ENCODE peak calls at places on chromosomes 5 and 9, in six cellular contexts. H, V, G, P, D and B are unnamed samples.

GRCh38 chr9:121889990-121890563 is 203.0 kb downstream of the TTLL11 start:
- DNase-seq in H (no peak), D (peak; percentile 34), P (no peak), V (no peak), G (no peak), B (no peak)

GRCh38 chr9:86098793-86099694 is at the start of gene GOLM1:
- DNase-seq in V (peak; percentile 46), D (peak; percentile 55), H (peak; percentile 73), P (peak; percentile 63), G (peak; percentile 69), B (peak; percentile 68)

GRCh38 chr9:115038138-115038537 is 79.8 kb downstream of the TNC start:
- DNase-seq in H (peak; percentile 87), P (no peak), D (no peak), G (no peak), V (no peak), B (no peak)

GRCh38 chr5:152623951-152624350 is 218.9 kb upstream of the NMUR2 start:
- DNase-seq in G (no peak), P (no peak), V (no peak), D (no peak), H (no peak), B (no peak)

GRCh38 chr5:181087309-181087708 is 43.7 kb downstream of the OR2V1 start:
- DNase-seq in V (no peak), D (no peak), P (no peak), H (no peak), G (no peak), B (no peak)

GRCh38 chr5:74282495-74282894 is 358.0 kb downstream of the ENC1 start:
- DNase-seq in H (no peak), D (no peak), G (no peak), P (no peak), V (no peak), B (no peak)

GRCh38 chr5:32678472-32678871 is 32.6 kb upstream of the NPR3 start:
- DNase-seq in V (no peak), D (no peak), H (no peak), P (no peak), G (no peak), B (no peak)

GRCh38 chr5:36932056-36932455 is 55.5 kb downstream of the NIPBL start:
- DNase-seq in H (no peak), P (no peak), D (no peak), G (no peak), V (no peak), B (no peak)

GRCh38 chr5:1104327-1105006 is 7.4 kb downstream of the SLC12A7 start:
- DNase-seq in V (no peak), P (no peak), D (no peak), G (no peak), H (no peak), B (no peak)

GRCh38 chr9:19028835-19029451 is 4.1 kb downstream of the SAXO1 start:
- DNase-seq in D (peak; percentile 47), V (no peak), G (peak; percentile 42), P (peak; percentile 66), H (no peak), B (no peak)

GRCh38 chr9:36123511-36123910 is 13.0 kb upstream of the GLIPR2 start:
- DNase-seq in G (no peak), V (no peak), D (no peak), H (no peak), P (no peak), B (no peak)

GRCh38 chr5:17219006-17219422 is 1.6 kb downstream of the BASP1 start:
- DNase-seq in H (no peak), V (no peak), G (no peak), D (no peak), P (peak; percentile 61), B (no peak)

GRCh38 chr5:87120518-87121314 is 147.0 kb upstream of the RASA1 start:
- DNase-seq in H (no peak), P (peak; percentile 24), V (no peak), G (peak; percentile 74), D (no peak), B (no peak)

GRCh38 chr5:131795879-131796792 is 681 bp downstream of the FNIP1 start:
- DNase-seq in G (peak; percentile 49), P (peak; percentile 39), D (peak; percentile 90), H (peak; percentile 91), V (peak; percentile 79), B (peak; percentile 57)

GRCh38 chr5:175096469-175097185 is 347.4 kb downstream of the DRD1 start:
- DNase-seq in D (no peak), G (no peak), H (no peak), V (no peak), P (no peak), B (no peak)

GRCh38 chr9:34550681-34551270 is 28.0 kb upstream of the ENHO start:
- DNase-seq in G (no peak), D (no peak), P (no peak), H (peak; percentile 45), V (no peak), B (no peak)

GRCh38 chr5:64883912-64884311 is 115.2 kb downstream of the CWC27 start:
- DNase-seq in H (no peak), G (no peak), V (no peak), P (no peak), D (no peak), B (no peak)

GRCh38 chr9:89461302-89461701 is 36.6 kb downstream of the SEMA4D start:
- DNase-seq in D (no peak), G (no peak), V (no peak), H (no peak), P (no peak), B (no peak)

GRCh38 chr5:5685737-5686136 is 263.3 kb downstream of the ICE1 start:
- DNase-seq in H (no peak), D (no peak), V (no peak), G (no peak), P (no peak), B (no peak)

GRCh38 chr9:128073260-128073886 is 5.3 kb downstream of the SLC25A25 start:
- DNase-seq in G (no peak), P (no peak), H (no peak), V (no peak), D (no peak), B (no peak)
- H3K4me3 ChIP-seq in G (peak overlapping the region; percentile 37), P (no peak overlapping the region), H (no peak overlapping the region), V (peak overlapping the region; percentile 20), D (no peak overlapping the region), B (no peak overlapping the region)

DNA sequence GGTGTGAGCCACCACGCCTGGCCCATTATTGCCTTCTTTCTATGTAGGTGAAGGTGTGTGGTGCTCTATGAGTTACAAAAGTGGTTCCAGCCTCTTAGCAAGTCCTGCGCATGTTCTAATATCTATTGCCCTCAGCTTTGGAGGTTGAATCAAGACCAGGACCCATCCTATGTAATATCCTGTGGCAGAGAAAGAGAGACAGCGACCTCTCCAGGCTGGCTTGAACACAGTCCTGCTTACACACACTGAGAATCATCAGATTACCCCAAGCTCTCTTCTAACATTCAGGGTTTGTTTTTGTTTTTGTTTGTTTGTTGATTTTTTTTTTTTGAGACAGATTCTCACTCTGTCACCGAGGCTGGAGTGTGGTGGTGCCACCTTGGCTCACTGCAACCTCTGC is 94.7 kb upstream of the OSMR start:
- DNase-seq in V (no peak), D (no peak), G (no peak), H (no peak), P (no peak), B (no peak)
- TF ChIP-seq CTCF in V (no peak), D (no peak), G (no peak), H (no peak), P (no peak), B (no peak)

GRCh38 chr9:96817973-96818372 is 36.3 kb downstream of the ZNF782 start:
- DNase-seq in H (no peak), G (no peak), V (no peak), P (no peak), D (no peak), B (no peak)

GRCh38 chr9:96813607-96814006 is 35.7 kb upstream of the ZNF510 start:
- DNase-seq in H (no peak), G (no peak), V (no peak), D (no peak), P (no peak), B (no peak)

GRCh38 chr9:96818535-96818934 is 35.8 kb downstream of the ZNF782 start:
- DNase-seq in P (peak; percentile 45), D (no peak), H (no peak), V (no peak), G (no peak), B (no peak)
- H3K9me3 ChIP-seq in P (peaks cover 96% of the 10 kb centered on the region), D (peaks cover 18% of the 10 kb centered on the region), H (peaks cover 63% of the 10 kb centered on the region), V (peaks cover 100% of the 10 kb centered on the region), G (peaks cover 2% of the 10 kb centered on the region), B (peaks cover 67% of the 10 kb centered on the region)

GRCh38 chr5:139272471-139273321 is 20.8 kb upstream of the MATR3 start:
- DNase-seq in V (no peak), G (peak; percentile 49), H (no peak), D (no peak), P (no peak), B (no peak)
- H3K4me3 ChIP-seq in V (peak overlapping the region; percentile 68), G (peak overlapping the region; percentile 91), H (no peak overlapping the region), D (peak overlapping the region; percentile 70), P (peak overlapping the region; percentile 80), B (peak overlapping the region; percentile 51)

DNA sequence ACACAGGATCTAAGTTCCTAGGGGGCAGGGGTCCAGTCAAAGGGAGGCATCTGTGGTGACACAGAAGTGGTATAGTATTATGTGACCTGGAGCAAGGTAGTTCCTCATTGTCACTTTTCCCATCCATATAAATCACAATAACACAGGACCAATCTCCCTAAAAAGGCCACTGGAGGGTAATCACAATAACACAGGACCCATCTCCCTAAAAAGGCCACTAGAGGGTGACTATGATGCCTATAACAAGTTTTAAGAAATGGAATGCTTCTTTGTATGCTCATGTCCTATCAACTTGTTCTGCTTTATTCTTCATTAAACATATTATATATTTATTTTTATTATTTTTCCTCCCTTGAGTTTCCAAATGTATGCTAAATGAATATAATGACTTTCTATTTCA is 254.6 kb downstream of the ASTN2 start:
- DNase-seq in H (no peak), G (no peak), V (no peak), D (no peak), P (peak; percentile 11), B (no peak)
- TF ChIP-seq CTCF in H (no peak), G (no peak), V (peak; percentile 33), D (peak; percentile 31), P (peak; percentile 22), B (peak; percentile 49)

DNA sequence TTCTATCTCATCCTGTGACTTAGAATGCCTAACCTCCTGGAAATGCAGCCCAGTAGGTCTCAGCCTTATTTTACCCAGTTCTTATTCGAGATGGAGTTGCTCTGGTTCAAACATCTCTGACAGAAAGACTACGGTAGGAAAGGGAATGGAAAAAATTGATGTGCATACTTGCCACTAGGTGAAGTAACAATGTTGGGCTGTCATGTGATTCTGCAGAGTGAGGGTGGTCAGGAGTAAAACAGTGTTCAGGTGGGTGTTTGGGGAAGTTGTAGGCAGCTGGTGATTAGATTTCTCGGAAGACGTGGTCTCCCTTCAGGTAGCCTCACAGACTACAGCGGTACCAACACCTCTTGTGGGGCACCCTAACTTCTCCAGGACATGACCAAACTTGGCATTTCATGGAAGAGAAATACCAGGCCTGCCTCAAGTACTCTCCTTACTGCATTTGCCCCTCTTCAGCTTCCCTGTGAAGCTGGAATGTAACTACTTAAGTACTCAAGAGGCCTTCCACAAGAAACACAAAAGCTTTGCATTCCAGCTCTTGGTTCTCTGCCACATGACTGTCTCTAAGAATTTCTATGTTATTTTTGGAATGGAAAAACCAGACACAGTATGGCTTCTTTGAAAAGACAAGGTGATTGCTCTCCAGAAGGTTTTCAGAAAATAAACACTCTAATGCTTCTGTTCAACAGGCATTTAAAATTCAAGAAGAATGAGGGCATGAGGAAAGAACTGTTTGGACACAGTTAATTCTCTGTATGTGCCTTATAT is 17.4 kb upstream of the ENTREP1 start:
- DNase-seq in H (no peak), P (no peak), V (no peak), G (no peak), D (no peak), B (no peak)
- H3K9me3 ChIP-seq in H (no peaks in the 10 kb centered on the region), P (peaks cover 4% of the 10 kb centered on the region), V (peaks cover 3% of the 10 kb centered on the region), G (no peaks in the 10 kb centered on the region), D (no peaks in the 10 kb centered on the region), B (no peaks in the 10 kb centered on the region)

GRCh38 chr9:135088979-135089847 is 1.7 kb downstream of the OLFM1 start:
- DNase-seq in G (no peak), V (no peak), D (no peak), P (no peak), H (no peak), B (no peak)
- H3K4me3 ChIP-seq in G (no peak overlapping the region), V (peak overlapping the region; percentile 67), D (no peak overlapping the region), P (no peak overlapping the region), H (peak overlapping the region; percentile 36), B (no peak overlapping the region)